ENCODE peak calls at places on chromosome 6, in five cellular contexts. U is esophagus squamous epithelium, N is HepG2, O is esophagus muscularis mucosa, X is HCT116. E is an unnamed sample.

GRCh38 chr6:72374172-72374571 is 247.7 kb upstream of the KCNQ5 start:
- DNase-seq in O (no peak), N (no peak), X (no peak), U (no peak), E (no peak)

GRCh38 chr6:90098637-90099036 is 198.0 kb downstream of the BACH2 start:
- DNase-seq in X (no peak), N (no peak), O (no peak), U (no peak), E (no peak)

GRCh38 chr6:16523550-16524379 is 237.5 kb downstream of the ATXN1 start:
- DNase-seq in O (no peak), X (no peak), U (no peak), N (no peak), E (no peak)

GRCh38 chr6:110560239-110561015 is 84.0 kb upstream of the SLC22A16 start:
- DNase-seq in O (no peak), N (no peak), U (no peak), X (no peak), E (no peak)

GRCh38 chr6:223763-224162 is 68.5 kb upstream of the DUSP22 start:
- DNase-seq in N (no peak), U (no peak), X (no peak), O (no peak), E (no peak)

GRCh38 chr6:36698871-36699271 is 1.2 kb downstream of the RAB44 start:
- DNase-seq in X (no peak), O (no peak), N (no peak), U (no peak), E (no peak)

GRCh38 chr6:73460044-73460443 is 1.5 kb upstream of the MTO1 start:
- DNase-seq in N (no peak), X (no peak), U (no peak), O (no peak), E (no peak)

GRCh38 chr6:28683945-28684538 is 158.4 kb downstream of the GPX5 start:
- DNase-seq in U (no peak), O (no peak), N (peak; percentile 68), X (peak; percentile 60), E (no peak)

GRCh38 chr6:112269165-112269564 is 14.8 kb upstream of the LAMA4 start:
- DNase-seq in O (no peak), N (no peak), U (no peak), X (no peak), E (no peak)

GRCh38 chr6:54419885-54420284 is 111.6 kb downstream of the TINAG start:
- DNase-seq in N (no peak), U (no peak), O (no peak), X (no peak), E (no peak)

GRCh38 chr6:26240981-26241770 is 123.8 kb upstream of the BTN3A2 start:
- DNase-seq in O (no peak), N (no peak), U (no peak), X (no peak), E (peak; percentile 84)

GRCh38 chr6:24743265-24743943 is 24.4 kb upstream of the C6orf62 start:
- DNase-seq in N (no peak), U (no peak), X (peak; percentile 76), O (no peak), E (no peak)

GRCh38 chr6:162964703-162965140 is 236.9 kb downstream of the PACRG start:
- DNase-seq in N (no peak), O (no peak), X (peak; percentile 76), U (no peak), E (peak; percentile 90)

GRCh38 chr6:168442646-168443045 is 1.7 kb downstream of the SMOC2 start:
- DNase-seq in N (no peak), X (no peak), O (no peak), U (no peak), E (peak; percentile 28)

GRCh38 chr6:90146914-90147668 is 149.6 kb downstream of the BACH2 start:
- DNase-seq in O (no peak), X (no peak), U (no peak), N (no peak), E (no peak)

GRCh38 chr6:93036835-93037234 is 382.5 kb downstream of the EPHA7 start:
- DNase-seq in O (no peak), X (no peak), N (peak; percentile 4), U (no peak), E (no peak)

GRCh38 chr6:122564230-122564629 is 46.0 kb upstream of the PKIB start:
- DNase-seq in N (no peak), X (no peak), U (no peak), O (no peak), E (no peak)

GRCh38 chr6:42661540-42662153 is 60.8 kb downstream of the PRPH2 start:
- DNase-seq in O (peak; percentile 96), X (peak; percentile 50), N (peak; percentile 78), U (peak; percentile 13), E (peak; percentile 95)

GRCh38 chr6:137659871-137660270 is 165.7 kb upstream of the OLIG3 start:
- DNase-seq in O (no peak), N (peak; percentile 65), X (no peak), U (no peak), E (no peak)

GRCh38 chr6:105300090-105300489 is 102.8 kb downstream of the PREP start:
- DNase-seq in X (no peak), N (no peak), O (no peak), U (no peak), E (no peak)

GRCh38 chr6:68273297-68273696 is 361.8 kb upstream of the ADGRB3 start:
- DNase-seq in N (no peak), U (no peak), X (no peak), O (no peak), E (no peak)

GRCh38 chr6:68876792-68877493 is 241.9 kb downstream of the ADGRB3 start:
- DNase-seq in U (no peak), N (peak; percentile 3), O (no peak), X (no peak), E (no peak)

DNA sequence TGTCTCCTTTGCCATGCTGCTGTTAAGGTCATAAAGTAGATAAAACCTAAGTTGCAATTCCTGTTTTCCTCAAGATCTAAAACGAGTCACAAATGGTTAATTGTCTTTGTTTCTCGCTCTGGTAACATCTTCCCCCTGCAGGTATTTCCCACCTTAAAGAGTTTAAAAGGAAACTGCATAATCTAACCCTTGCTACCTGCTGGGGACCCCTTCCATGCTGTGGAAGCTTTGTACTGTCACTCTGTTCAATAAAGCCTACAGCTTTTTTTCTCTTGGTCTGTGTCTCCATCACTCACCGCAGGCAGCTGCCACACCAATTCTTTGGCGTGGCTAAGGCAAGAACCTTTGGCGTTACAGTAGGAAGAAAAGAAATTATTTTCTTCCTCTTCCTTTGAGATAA is 117.7 kb upstream of the GJE1 start:
- DNase-seq in X (peak; percentile 19), O (no peak), N (no peak), U (no peak), E (no peak)
- H3K4me3 ChIP-seq in X (peak overlapping the region; percentile 12), O (no peak overlapping the region), N (no peak overlapping the region), U (no peak overlapping the region), E (no peak overlapping the region)

DNA sequence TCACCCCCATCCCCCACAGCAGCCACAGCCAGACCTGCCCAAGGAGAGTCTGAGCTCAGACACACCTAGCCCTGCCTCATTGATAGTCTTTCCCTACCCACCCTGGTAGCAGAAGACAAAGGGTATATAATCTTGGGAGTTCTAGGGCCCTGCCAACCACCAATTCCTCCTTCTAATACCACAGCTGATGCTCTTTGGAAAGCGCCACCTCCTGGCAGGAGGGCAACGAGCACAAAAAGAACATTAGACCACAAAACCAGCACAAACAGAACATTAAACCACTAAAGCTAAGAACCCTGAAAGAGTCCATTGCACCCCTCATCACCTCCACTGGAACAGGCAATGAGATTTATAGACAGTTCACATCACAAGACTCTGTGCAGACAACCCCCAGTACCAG is 195.8 kb upstream of the FUT9 start:
- DNase-seq in N (no peak), U (no peak), O (no peak), X (no peak), E (no peak)
- TF ChIP-seq CTCF in N (peak; percentile 20), U (no peak), O (no peak), X (peak; percentile 54), E (no peak)

DNA sequence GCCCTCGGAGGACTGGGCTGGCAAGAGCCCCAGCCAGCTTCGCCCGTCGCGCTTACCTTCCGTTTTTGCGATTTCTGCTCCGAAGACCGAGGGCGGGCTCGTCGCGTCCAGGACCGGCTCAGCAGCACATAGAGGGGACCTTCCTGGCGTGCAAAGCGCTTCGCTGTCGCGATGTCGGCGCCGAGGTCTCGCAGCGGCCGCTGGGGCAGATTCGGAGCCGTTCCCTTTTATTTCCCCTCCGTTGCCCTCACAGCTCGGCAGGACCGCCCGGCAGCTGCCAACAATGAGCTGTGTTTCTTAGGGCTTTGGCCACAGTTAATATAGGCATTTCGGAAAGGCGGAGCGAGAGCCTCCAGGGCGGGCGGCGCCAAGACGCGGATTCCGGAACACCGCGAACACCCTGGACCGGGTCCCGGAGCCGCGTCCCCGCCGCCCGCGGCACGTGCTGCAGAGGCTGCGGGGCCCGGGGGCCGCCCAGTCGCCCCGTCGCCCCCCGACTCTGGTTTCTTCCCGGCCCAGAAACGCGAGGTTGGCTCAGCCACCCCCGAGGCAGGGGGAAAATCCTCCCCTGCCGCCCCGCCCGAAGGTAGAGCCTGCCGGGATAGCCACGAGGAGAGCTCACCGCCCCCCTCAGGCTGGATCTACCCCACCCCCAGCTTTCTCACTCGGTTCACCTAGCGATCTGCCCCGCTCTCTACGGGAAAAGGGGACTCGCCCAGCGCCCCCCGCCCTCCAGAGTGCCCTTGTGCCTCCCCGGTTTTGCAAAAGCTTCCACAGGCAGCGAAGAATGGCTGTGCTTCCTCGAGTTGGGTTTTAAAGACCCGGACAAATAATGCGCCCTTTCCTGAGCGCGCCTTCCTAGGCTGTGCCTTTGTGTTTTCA is at the start of gene CITED2:
- DNase-seq in U (peak; percentile 68), O (peak; percentile 99), N (peak; percentile 90), X (peak; percentile 89), E (peak; percentile 99)
- TF ChIP-seq POLR2A in U (peak; percentile 33), O (peak; percentile 94), N (peak; percentile 99), X (peak; percentile 99), E (no peak)

GRCh38 chr6:31946370-31946885 is 533 bp downstream of the CFB start:
- DNase-seq in O (no peak), N (no peak), X (no peak), U (no peak), E (no peak)

GRCh38 chr6:31947070-31947675 is 1.3 kb downstream of the CFB start:
- DNase-seq in N (no peak), X (no peak), U (no peak), O (no peak), E (no peak)

GRCh38 chr6:31943742-31944141 is 2.2 kb upstream of the CFB start:
- DNase-seq in O (no peak), U (no peak), N (no peak), X (no peak), E (no peak)

GRCh38 chr6:31945154-31945506 is 765 bp upstream of the CFB start:
- DNase-seq in X (no peak), U (no peak), O (no peak), N (no peak), E (no peak)

DNA sequence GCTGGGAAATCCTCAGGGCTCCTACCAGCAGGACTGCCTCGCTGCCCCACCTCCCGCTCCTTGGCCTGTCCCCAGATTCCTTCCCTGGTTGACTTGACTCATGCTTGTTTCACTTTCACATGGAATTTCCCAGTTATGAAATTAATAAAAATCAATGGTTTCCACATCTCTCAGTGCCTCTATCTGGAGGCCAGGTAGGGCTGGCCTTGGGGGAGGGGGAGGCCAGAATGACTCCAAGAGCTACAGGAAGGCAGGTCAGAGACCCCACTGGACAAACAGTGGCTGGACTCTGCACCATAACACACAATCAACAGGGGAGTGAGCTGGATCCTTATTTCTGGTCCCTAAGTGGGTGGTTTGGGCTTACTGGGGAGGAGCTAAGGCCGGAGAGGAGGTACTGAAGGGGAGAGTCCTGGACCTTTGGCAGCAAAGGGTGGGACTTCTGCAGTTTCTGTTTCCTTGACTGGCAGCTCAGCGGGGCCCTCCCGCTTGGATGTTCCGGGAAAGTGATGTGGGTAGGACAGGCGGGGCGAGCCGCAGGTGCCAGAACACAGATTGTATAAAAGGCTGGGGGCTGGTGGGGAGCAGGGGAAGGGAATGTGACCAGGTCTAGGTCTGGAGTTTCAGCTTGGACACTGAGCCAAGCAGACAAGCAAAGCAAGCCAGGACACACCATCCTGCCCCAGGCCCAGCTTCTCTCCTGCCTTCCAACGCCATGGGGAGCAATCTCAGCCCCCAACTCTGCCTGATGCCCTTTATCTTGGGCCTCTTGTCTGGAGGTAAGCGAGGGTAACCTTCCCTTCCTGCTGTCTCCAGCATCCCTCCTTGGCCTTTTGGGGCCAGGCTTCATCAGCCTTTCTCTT is at the start of gene CFB:
- DNase-seq in X (no peak), O (peak; percentile 94), N (peak; percentile 100), U (no peak), E (peak; percentile 81)
- H3K4me3 ChIP-seq in X (no peak within 1 kb of the TSS), O (peak within 1 kb of the TSS; percentile 40), N (peak within 1 kb of the TSS; percentile 90), U (peak within 1 kb of the TSS; percentile 8), E (no peak within 1 kb of the TSS)

E was measured in lower leg skin.